ENCODE peak calls at places on chromosome 1, in six cellular contexts. W is A549, C is osteocyte, H is ascending aorta, V is AG09309, E is dorsolateral prefrontal cortex. F is an unnamed sample.

GRCh38 chr1:191348328-191348727 is 809.9 kb upstream of the RGS18 start:
- DNase-seq in W (no peak), C (no peak), H (no peak), V (no peak), E (no peak), F (no peak)

GRCh38 chr1:180974236-180974635 is 48.4 kb downstream of the STX6 start:
- DNase-seq in W (no peak), C (no peak), H (no peak), V (no peak), E (no peak), F (no peak)

GRCh38 chr1:109188776-109189175 is 24.9 kb upstream of the SARS1 start:
- DNase-seq in W (no peak), C (no peak), H (no peak), V (no peak), E (no peak), F (no peak)

GRCh38 chr1:16181887-16182719 is 26.2 kb upstream of the EPHA2 start:
- DNase-seq in W (peak), C (peak), H (peak), V (peak), E (no peak), F (peak)

GRCh38 chr1:4648657-4649056 is 5.8 kb upstream of the AJAP1 start:
- DNase-seq in W (no peak), C (no peak), H (no peak), V (no peak), E (no peak), F (no peak)

GRCh38 chr1:33267468-33268205 is 11.3 kb downstream of the ZNF362 start:
- DNase-seq in W (no peak), C (no peak), H (no peak), V (no peak), E (no peak), F (no peak)

GRCh38 chr1:151994956-151995355 is 1.3 kb upstream of the S100A10 start:
- DNase-seq in W (peak), C (no peak), H (peak), V (peak), E (no peak), F (no peak)

GRCh38 chr1:63662056-63662836 is 69.0 kb downstream of the PGM1 start:
- DNase-seq in W (peak), C (no peak), H (no peak), V (peak), E (no peak), F (no peak)

GRCh38 chr1:16727190-16728111 is 12.9 kb upstream of the RNU1-4 start:
- DNase-seq in W (peak), C (peak), H (peak), V (no peak), E (no peak), F (no peak)

GRCh38 chr1:32035119-32035518 is 21.5 kb downstream of the KHDRBS1 start:
- DNase-seq in W (no peak), C (no peak), H (no peak), V (no peak), E (no peak), F (no peak)

GRCh38 chr1:64042331-64043100 is 160.9 kb upstream of the UBE2U start:
- DNase-seq in W (no peak), C (no peak), H (peak), V (peak), E (no peak), F (peak)

GRCh38 chr1:206557636-206558473 is 50.5 kb downstream of the RASSF5 start:
- DNase-seq in W (no peak), C (no peak), H (no peak), V (no peak), E (no peak), F (no peak)

GRCh38 chr1:85330206-85330605 is 53.8 kb upstream of the BCL10 start:
- DNase-seq in W (peak), C (no peak), H (peak), V (peak), E (no peak), F (no peak)

GRCh38 chr1:151005729-151006330 is 872 bp downstream of the MINDY1 start:
- DNase-seq in W (no peak), C (no peak), H (no peak), V (no peak), E (no peak), F (no peak)

DNA sequence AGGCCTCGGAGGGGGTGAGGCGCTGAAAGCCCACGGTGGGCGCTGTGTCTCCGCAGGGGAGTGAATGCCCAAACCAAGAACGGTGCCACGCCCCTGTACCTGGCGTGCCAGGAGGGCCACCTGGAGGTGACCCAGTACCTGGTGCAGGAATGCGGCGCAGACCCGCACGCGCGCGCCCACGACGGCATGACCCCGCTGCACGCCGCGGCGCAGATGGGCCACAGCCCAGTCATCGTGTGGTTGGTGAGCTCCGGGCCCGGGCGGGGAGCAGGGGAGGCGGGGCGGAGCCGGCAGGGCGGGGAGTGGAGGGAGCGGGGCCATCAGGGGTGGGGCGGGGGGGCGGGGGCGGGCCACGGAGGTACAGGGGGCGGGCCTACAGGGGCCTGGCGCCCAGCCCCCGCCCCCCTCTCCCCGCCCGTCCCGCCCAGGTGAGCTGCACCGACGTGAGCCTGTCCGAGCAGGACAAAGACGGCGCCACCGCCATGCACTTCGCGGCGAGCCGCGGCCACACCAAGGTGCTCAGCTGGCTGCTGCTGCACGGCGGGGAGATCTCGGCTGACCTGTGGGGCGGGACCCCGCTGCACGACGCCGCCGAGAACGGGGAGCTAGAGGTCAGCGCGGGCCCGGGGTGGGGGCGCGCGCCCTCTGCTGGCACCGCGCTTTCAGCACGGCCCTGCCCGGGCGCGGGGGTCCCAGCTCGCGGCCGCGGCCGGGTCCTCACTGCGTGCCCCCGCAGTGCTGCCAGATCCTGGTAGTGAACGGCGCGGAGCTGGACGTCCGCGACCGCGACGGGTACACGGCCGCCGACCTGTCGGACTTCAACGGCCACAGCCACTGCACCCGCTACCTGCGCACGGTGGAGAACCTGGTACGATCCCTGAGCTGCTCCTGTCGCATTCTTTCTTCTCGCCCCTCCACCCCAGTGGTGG is 15.9 kb downstream of the ESPN start:
- DNase-seq in W (peak), C (no peak), H (no peak), V (no peak), E (no peak), F (peak)
- TF ChIP-seq CTCF in W (peak), C (peak), H (peak), V (no peak), E (peak), F (peak)

DNA sequence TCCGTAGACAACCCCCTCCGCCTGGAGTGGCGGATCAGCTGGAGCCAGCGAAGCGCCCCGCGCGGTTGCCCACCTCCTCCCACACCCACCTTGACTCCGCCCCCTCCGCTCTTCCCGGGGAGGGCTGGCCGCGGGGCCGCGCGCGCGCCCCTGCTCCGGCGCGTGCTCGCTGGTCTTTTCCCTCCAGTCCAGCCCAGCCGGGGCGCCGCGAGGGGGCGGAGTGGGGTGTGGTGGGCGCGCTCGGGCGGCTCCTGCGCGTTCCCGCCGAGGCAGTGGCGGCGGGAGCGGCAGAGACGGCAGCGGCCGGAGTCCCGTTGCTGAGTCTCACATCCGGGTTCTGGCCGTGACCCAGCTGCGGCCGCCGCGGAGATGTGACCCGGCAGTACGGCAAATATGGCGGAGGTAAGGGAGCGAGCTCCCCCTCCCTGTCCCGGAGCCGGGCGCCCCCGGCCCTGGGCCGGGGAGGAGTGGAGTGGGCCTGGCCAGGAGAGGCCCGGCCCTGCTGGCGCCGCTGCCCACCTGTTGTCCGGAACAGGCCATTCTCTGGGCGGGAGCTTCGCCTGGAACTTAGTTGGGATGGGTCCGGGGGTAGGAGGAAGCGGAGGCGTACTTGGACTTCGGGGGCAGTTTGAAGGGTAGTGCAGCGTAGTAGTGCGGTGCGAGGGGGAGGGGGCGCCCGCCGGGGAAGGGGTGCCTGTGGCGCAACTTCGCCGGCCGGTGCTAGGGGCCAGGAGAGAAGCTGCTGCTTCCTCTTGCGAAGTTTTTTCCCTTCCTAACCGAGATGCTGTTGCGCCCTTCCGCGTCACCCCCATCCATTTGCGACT is 5.4 kb downstream of the MIER1 start:
- DNase-seq in W (peak), C (peak), H (peak), V (peak), E (peak), F (peak)
- TF ChIP-seq CTCF in W (no peak), C (peak), H (no peak), V (peak), E (peak), F (no peak)

GRCh38 chr1:227214170-227214569 is 104.1 kb downstream of the CDC42BPA start:
- DNase-seq in W (no peak), C (no peak), H (no peak), V (no peak), E (no peak), F (no peak)

GRCh38 chr1:227215863-227216510 is 102.3 kb downstream of the CDC42BPA start:
- DNase-seq in W (no peak), C (no peak), H (no peak), V (no peak), E (no peak), F (no peak)

GRCh38 chr1:227218870-227219578 is 99.3 kb downstream of the CDC42BPA start:
- DNase-seq in W (no peak), C (no peak), H (no peak), V (no peak), E (no peak), F (no peak)

GRCh38 chr1:227223407-227223806 is 94.9 kb downstream of the CDC42BPA start:
- DNase-seq in W (no peak), C (no peak), H (no peak), V (no peak), E (no peak), F (no peak)

DNA sequence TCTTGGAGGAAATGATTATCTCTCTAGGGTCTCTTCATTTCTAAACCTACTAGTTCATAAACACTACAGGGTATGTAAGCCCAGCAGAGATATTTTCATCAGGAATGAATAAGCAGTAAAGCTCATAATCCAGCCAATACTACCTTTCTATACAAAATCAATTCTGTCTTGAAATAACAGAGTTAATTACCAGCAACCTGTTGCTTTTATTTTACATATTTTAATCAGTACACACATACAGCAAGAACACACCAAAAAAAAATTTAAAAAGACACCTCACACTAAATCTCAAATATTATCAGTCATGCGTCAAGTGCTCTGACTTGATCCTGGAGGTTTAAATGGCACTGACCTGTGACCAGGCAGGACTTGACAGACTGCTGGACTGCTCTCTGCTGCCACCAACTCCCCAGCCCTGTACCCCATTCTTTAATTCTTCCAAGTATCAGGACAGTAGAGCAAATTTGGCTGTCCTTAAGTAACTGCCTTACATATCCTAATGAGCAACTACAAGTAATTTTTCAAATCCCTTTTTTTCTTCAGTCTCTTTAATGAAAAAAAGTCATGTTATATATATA is 98.5 kb downstream of the CDC42BPA start:
- DNase-seq in W (no peak), C (no peak), H (no peak), V (no peak), E (no peak), F (no peak)
- TF ChIP-seq CTCF in W (no peak), C (no peak), H (no peak), V (no peak), E (no peak), F (no peak)

DNA sequence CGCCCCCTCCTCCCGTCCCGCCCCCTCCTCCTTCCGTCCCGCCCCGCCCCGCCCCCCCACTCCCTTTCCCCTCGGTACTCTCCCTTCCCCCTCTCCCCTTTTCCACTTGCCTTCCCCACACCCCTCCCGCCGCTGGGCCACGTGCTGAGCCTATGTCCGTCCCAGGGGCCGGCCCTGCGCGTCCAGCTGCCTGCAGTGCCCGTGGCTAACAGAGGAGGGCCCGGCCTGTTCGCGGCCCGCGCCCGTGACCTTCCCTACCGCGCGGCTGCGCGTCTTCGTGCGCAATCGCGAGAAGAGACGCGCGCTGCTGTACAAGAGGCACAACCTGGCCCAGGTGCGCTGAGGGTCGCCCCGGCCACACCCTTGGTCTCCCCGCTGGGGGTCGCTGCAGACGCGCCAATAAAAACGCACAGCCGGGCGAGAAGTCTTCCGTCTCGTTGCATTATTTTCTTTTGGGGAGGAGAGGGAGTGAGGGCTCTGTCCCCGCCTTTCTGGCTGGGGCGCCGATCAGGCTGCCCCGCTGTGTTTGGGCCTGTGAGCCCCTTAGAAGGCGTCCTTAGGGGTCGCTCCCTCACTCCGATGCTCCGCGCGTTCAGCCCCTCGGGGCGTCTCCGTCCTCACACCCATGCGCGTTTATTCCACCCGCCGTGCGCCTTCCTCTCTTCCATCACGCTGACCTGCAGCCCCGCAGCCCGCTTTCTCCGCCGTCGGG is 28.0 kb downstream of the TRIM11 start:
- DNase-seq in W (peak), C (no peak), H (peak), V (peak), E (peak), F (peak)
- TF ChIP-seq CTCF in W (peak), C (peak), H (peak), V (peak), E (peak), F (peak)

GRCh38 chr1:183470961-183471747 is 1.1 kb upstream of the SMG7 start:
- DNase-seq in W (peak), C (peak), H (peak), V (peak), E (peak), F (peak)
- TF ChIP-seq CTCF in W (peak), C (no peak), H (no peak), V (no peak), E (peak), F (no peak)

GRCh38 chr1:234980224-234980656 is 148.4 kb downstream of the TOMM20 start:
- DNase-seq in W (no peak), C (no peak), H (no peak), V (no peak), E (no peak), F (no peak)

GRCh38 chr1:234981758-234982157 is 146.9 kb downstream of the TOMM20 start:
- DNase-seq in W (no peak), C (no peak), H (no peak), V (no peak), E (no peak), F (no peak)

GRCh38 chr1:234979316-234980223 is 149.1 kb downstream of the TOMM20 start:
- DNase-seq in W (no peak), C (no peak), H (no peak), V (no peak), E (peak), F (no peak)

GRCh38 chr1:234978397-234979291 is 150.0 kb downstream of the TOMM20 start:
- DNase-seq in W (peak), C (no peak), H (no peak), V (no peak), E (peak), F (no peak)

DNA sequence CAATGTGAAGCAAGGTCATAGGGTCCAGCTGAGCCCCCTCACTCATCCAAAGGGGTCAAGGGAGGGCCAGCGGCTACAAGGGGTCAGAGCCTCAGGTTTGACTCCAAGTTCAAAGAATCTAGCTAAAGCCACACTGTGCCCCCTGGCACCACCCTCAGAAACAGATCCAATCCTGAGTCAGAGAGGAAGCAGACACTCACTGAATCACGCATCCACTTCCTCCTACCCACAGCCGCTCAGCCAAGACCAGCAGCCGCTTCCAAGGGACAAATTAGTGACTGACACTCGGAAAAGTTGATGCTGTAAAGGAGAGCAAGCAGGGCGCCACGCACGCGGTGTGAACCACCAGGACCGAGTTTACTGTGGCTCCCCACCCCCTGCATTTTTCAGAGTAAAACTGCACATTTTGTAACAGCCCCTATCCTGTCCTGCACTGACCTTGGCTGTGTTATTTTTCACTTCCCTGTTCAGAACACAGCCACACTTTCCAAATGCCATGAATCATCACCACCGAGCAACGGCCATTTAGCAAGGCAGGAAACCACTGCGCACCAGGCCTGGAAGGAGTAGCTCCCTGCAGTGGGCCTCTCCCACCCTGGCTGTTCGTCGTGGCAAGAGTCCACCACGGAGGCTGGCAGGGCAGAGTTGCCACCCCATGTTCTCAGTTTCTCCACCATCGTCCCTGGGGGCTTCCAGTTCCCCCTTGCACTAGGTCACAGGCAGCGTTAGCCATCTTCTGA is 147.8 kb downstream of the TOMM20 start:
- DNase-seq in W (peak), C (no peak), H (peak), V (peak), E (no peak), F (no peak)
- TF ChIP-seq CTCF in W (no peak), C (no peak), H (no peak), V (no peak), E (no peak), F (no peak)

F was measured in nephron progenitor cell.